ENCODE peak calls at places on chromosomes 4 and X, in six cellular contexts. One of them, this sample, is unnamed.

GRCh38 chr4:1469043-1469442 is 62.8 kb upstream of the NKX1-1 start:
- DNase-seq in non-pigmented ciliary epithelial cell: no peak
- DNase-seq in NCI-H524: no peak
- DNase-seq in GM23338: no peak
- DNase-seq in BJ: no peak
- DNase-seq in AG10803: no peak
- DNase-seq in this sample: no peak

GRCh38 chr4:118352843-118353373 is at the start of gene PRSS12:
- DNase-seq in GM23338: peak
- DNase-seq in AG10803: peak
- DNase-seq in non-pigmented ciliary epithelial cell: no peak
- DNase-seq in NCI-H524: peak
- DNase-seq in BJ: no peak
- DNase-seq in this sample: peak

GRCh38 chrX:119887721-119888425 is 7.8 kb upstream of the AKAP14 start:
- DNase-seq in AG10803: peak
- DNase-seq in non-pigmented ciliary epithelial cell: peak
- DNase-seq in GM23338: peak
- DNase-seq in NCI-H524: peak
- DNase-seq in BJ: no peak
- DNase-seq in this sample: peak

GRCh38 chrX:70754169-70754843 is 154.2 kb downstream of the TEX11 start:
- DNase-seq in non-pigmented ciliary epithelial cell: no peak
- DNase-seq in BJ: no peak
- DNase-seq in NCI-H524: no peak
- DNase-seq in AG10803: no peak
- DNase-seq in GM23338: no peak
- DNase-seq in this sample: no peak

GRCh38 chr4:53019485-53020382 is 157.6 kb downstream of the RASL11B start:
- DNase-seq in GM23338: no peak
- DNase-seq in BJ: peak
- DNase-seq in non-pigmented ciliary epithelial cell: peak
- DNase-seq in AG10803: peak
- DNase-seq in NCI-H524: no peak
- DNase-seq in this sample: no peak

GRCh38 chrX:78754917-78755316 is 7.4 kb downstream of the LPAR4 start:
- DNase-seq in BJ: no peak
- DNase-seq in non-pigmented ciliary epithelial cell: no peak
- DNase-seq in NCI-H524: no peak
- DNase-seq in AG10803: no peak
- DNase-seq in GM23338: no peak
- DNase-seq in this sample: peak

GRCh38 chr4:140706276-140706625 is 49.9 kb downstream of the TBC1D9 start:
- DNase-seq in non-pigmented ciliary epithelial cell: no peak
- DNase-seq in GM23338: no peak
- DNase-seq in NCI-H524: no peak
- DNase-seq in BJ: no peak
- DNase-seq in AG10803: no peak
- DNase-seq in this sample: no peak

GRCh38 chr4:4270529-4270928 is 19.4 kb downstream of the LYAR start:
- DNase-seq in BJ: no peak
- DNase-seq in AG10803: no peak
- DNase-seq in non-pigmented ciliary epithelial cell: no peak
- DNase-seq in NCI-H524: no peak
- DNase-seq in GM23338: no peak
- DNase-seq in this sample: no peak

GRCh38 chrX:93673056-93673868 is at the start of gene NAP1L3:
- DNase-seq in AG10803: peak
- DNase-seq in BJ: peak
- DNase-seq in NCI-H524: peak
- DNase-seq in GM23338: peak
- DNase-seq in non-pigmented ciliary epithelial cell: peak
- DNase-seq in this sample: peak

GRCh38 chr4:35970366-35970960 is 273.9 kb downstream of the ARAP2 start:
- DNase-seq in non-pigmented ciliary epithelial cell: no peak
- DNase-seq in BJ: no peak
- DNase-seq in NCI-H524: no peak
- DNase-seq in AG10803: no peak
- DNase-seq in GM23338: no peak
- DNase-seq in this sample: no peak

GRCh38 chr4:6734165-6734786 is 18.3 kb downstream of the BLOC1S4 start:
- DNase-seq in BJ: no peak
- DNase-seq in GM23338: no peak
- DNase-seq in NCI-H524: no peak
- DNase-seq in non-pigmented ciliary epithelial cell: no peak
- DNase-seq in AG10803: no peak
- DNase-seq in this sample: no peak

GRCh38 chrX:130385520-130385919 is at the start of gene GPR119:
- DNase-seq in NCI-H524: no peak
- DNase-seq in GM23338: no peak
- DNase-seq in BJ: no peak
- DNase-seq in non-pigmented ciliary epithelial cell: no peak
- DNase-seq in AG10803: no peak
- DNase-seq in this sample: no peak

GRCh38 chr4:681736-682451 is 7.1 kb downstream of the SLC49A3 start:
- DNase-seq in non-pigmented ciliary epithelial cell: no peak
- DNase-seq in NCI-H524: peak
- DNase-seq in AG10803: no peak
- DNase-seq in GM23338: peak
- DNase-seq in BJ: no peak
- DNase-seq in this sample: peak

GRCh38 chrX:7110821-7111276 is 36.7 kb upstream of the STS start:
- DNase-seq in BJ: no peak
- DNase-seq in NCI-H524: no peak
- DNase-seq in non-pigmented ciliary epithelial cell: no peak
- DNase-seq in GM23338: no peak
- DNase-seq in AG10803: no peak
- DNase-seq in this sample: no peak

GRCh38 chr4:150501019-150501727 is 80.8 kb upstream of the MAB21L2 start:
- DNase-seq in BJ: peak
- DNase-seq in NCI-H524: no peak
- DNase-seq in AG10803: peak
- DNase-seq in non-pigmented ciliary epithelial cell: peak
- DNase-seq in GM23338: no peak
- DNase-seq in this sample: no peak

GRCh38 chr4:2178986-2179385 is 62.9 kb downstream of the HAUS3 start:
- DNase-seq in GM23338: no peak
- DNase-seq in non-pigmented ciliary epithelial cell: no peak
- DNase-seq in BJ: no peak
- DNase-seq in NCI-H524: no peak
- DNase-seq in AG10803: no peak
- DNase-seq in this sample: no peak

GRCh38 chr4:166435449-166435848 is 562.4 kb downstream of the TLL1 start:
- DNase-seq in AG10803: peak
- DNase-seq in non-pigmented ciliary epithelial cell: peak
- DNase-seq in BJ: peak
- DNase-seq in GM23338: no peak
- DNase-seq in NCI-H524: no peak
- DNase-seq in this sample: no peak

GRCh38 chrX:44039556-44039955 is 66.4 kb upstream of the NDP start:
- DNase-seq in BJ: no peak
- DNase-seq in non-pigmented ciliary epithelial cell: no peak
- DNase-seq in NCI-H524: no peak
- DNase-seq in AG10803: no peak
- DNase-seq in GM23338: no peak
- DNase-seq in this sample: no peak

GRCh38 chr4:100240008-100240407 is 49.7 kb upstream of the DDIT4L start:
- DNase-seq in GM23338: no peak
- DNase-seq in BJ: no peak
- DNase-seq in AG10803: peak
- DNase-seq in NCI-H524: no peak
- DNase-seq in non-pigmented ciliary epithelial cell: no peak
- DNase-seq in this sample: no peak